ENCODE peak calls at places on chromosomes 5 and 9, in six cellular contexts. M is OCI-LY7; A is heart left ventricle; U is CD8-positive, alpha-beta T cell; G is astrocyte of the spinal cord; R is left ventricle myocardium inferior. F is an unnamed sample.

GRCh38 chr9:124621371-124622328 is 114.5 kb upstream of the NR5A1 start:
- DNase-seq in M (no peak), A (no peak), U (no peak), G (peak; percentile 71), R (no peak), F (no peak)

GRCh38 chr9:120894404-120895226 is 17.6 kb upstream of the PHF19 start:
- DNase-seq in R (peak; percentile 61), A (peak; percentile 80), M (no peak), U (no peak), G (no peak), F (no peak)

GRCh38 chr5:59893436-59894227 is at the start of gene PDE4D:
- DNase-seq in R (peak; percentile 43), A (peak; percentile 70), M (no peak), U (no peak), G (peak; percentile 72), F (peak; percentile 44)

GRCh38 chr5:66440202-66440680 is 156.0 kb upstream of the MAST4 start:
- DNase-seq in U (no peak), A (no peak), G (peak; percentile 23), R (peak; percentile 22), M (no peak), F (no peak)

GRCh38 chr5:138128344-138128743 is 10.9 kb downstream of the NME5 start:
- DNase-seq in A (no peak), G (no peak), M (no peak), R (no peak), U (no peak), F (no peak)

GRCh38 chr5:36723921-36724320 is 117.5 kb downstream of the SLC1A3 start:
- DNase-seq in G (no peak), R (no peak), U (no peak), A (no peak), M (peak; percentile 42), F (no peak)

GRCh38 chr5:448061-448765 is 5.2 kb downstream of the EXOC3 start:
- DNase-seq in A (peak; percentile 81), U (no peak), M (no peak), G (no peak), R (peak; percentile 55), F (no peak)

GRCh38 chr9:21750021-21750735 is 52.3 kb upstream of the MTAP start:
- DNase-seq in R (no peak), M (no peak), A (no peak), U (no peak), G (peak; percentile 76), F (no peak)

GRCh38 chr5:114427204-114427603 is 65.3 kb downstream of the KCNN2 start:
- DNase-seq in G (no peak), M (no peak), A (no peak), U (no peak), R (no peak), F (no peak)

GRCh38 chr9:113274474-113275146 is 762 bp downstream of the CDC26 start:
- DNase-seq in A (no peak), G (peak; percentile 67), M (peak; percentile 78), R (no peak), U (peak; percentile 34), F (no peak)

GRCh38 chr9:95055851-95056551 is 261.5 kb downstream of the FANCC start:
- DNase-seq in R (no peak), M (no peak), A (no peak), U (no peak), G (peak; percentile 65), F (no peak)

GRCh38 chr5:150764530-150764929 is 5.7 kb upstream of the DCTN4 start:
- DNase-seq in G (no peak), A (no peak), U (no peak), M (no peak), R (no peak), F (no peak)

GRCh38 chr5:106393276-106393675 is 1277.5 kb downstream of the EFNA5 start:
- DNase-seq in R (no peak), G (no peak), M (no peak), U (no peak), A (no peak), F (no peak)

GRCh38 chr9:86637515-86637914 is 283.3 kb upstream of the TUT7 start:
- DNase-seq in M (peak; percentile 4), U (no peak), G (peak; percentile 66), A (no peak), R (peak; percentile 16), F (no peak)

DNA sequence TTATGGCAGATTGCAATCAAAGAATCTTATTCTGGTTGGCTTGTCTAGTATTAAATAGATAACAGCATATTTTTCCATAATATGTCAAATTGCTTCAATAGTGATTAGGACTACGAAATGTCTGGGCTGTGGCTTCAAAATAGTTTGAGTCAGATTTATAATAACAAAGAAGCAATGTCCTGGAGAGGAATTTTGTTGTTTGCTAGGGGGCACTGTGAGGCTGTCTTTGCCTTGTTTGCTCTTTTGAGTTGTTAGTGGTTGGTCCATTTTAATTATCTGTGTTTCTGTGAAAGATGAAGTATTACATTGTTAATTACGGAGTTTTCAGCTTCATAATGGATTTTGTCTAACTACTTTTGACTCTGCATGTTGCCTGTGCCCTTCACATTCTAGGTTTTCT is 713.6 kb downstream of the TLE4 start:
- DNase-seq in G (peak; percentile 12), M (no peak), A (no peak), U (no peak), R (no peak), F (no peak)
- TF ChIP-seq CTCF in G (peak; percentile 35), M (peak; percentile 38), A (peak; percentile 9), U (no peak), R (peak; percentile 31), F (peak; percentile 43)

DNA sequence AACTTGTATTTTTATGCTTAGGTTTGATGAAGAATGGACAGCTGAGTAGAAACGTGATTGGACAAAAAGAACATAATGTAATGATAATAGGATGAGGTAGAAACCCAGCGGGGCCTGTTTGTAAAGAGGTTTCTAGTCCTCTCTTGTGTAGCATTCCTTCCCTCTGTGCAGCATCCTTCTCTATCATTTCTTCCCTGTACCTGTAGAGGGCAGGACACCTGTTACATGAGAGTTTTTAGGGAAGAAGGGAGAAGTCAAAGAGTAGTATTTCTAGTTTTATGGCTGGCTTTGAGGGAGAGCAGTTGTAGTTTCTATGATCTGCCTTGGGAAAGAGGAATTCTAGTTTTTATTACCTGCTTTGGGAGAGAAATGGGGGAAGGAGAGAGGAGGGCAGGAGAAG is 162.1 kb upstream of the FST start:
- DNase-seq in U (no peak), A (no peak), G (no peak), M (no peak), R (no peak), F (no peak)
- TF ChIP-seq CTCF in U (no peak), A (no peak), G (peak; percentile 14), M (peak; percentile 44), R (no peak), F (no peak)

DNA sequence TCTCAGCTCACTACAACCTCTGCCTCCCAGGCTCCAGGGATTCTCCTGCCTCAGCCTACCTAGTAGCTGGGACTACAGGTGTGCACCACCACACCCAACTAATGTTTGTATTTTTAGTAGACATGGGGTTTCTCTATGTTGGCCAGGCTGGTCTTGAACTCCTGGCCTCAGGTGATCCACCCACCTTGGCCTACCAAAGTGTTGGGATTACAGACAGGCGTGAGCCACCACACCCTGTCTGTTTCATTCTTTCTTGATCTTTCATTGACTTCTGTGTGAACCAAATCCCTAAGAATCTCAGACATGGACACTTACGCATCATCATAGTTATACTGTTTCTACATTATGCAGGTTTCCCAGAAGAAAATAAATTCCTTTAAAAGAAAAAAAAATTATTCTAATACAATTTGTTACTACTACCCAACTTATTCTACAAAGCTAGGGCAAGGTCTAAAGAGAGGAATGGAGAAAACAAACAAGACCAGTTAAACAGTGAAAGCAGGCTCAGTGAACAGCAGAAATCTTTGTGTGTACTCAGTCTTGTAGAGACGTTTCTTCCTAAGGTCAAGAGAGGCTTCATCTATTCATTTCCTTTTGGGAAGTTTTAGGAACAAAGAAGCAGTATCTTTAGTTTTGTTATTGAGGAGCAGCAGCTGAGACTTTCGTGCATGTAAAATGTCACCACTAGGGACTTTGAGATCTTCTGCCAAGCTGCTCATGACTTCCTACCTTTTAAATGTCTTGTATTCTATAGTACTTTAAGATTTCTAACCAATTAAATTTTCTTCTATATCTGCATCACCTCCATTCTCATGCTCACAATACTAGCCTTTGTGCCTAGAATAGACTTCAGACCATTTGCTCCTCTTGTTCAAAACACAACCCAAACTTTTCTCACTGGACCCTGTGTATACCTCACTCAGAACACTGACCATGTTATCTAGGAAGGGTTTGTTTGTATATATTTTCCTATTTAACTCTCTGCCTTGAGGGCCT is 5.6 kb upstream of the HMGCR start:
- DNase-seq in A (no peak), M (peak; percentile 8), R (no peak), G (no peak), U (no peak), F (no peak)
- TF ChIP-seq CTCF in A (no peak), M (peak; percentile 57), R (no peak), G (no peak), U (no peak), F (no peak)

DNA sequence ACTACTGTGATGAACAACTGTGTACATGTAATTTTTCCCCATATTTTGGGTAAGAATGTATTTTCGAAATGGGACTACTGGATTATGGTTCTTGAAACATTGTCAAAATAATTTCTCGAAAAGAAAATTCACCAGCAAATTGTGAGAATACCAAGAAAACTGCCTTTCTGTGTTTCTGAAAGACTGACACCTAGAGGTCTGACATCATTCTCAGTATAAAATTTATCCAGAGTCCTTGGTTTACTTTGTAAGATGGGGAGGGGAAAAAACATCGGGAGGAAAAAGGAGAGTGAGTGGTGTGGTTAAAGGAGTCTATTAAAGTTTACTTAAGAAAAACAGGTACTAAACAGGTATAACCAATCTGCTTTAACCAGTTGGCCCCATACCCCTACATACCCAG is 149.2 kb downstream of the CEP120 start:
- DNase-seq in A (no peak), G (no peak), U (no peak), M (no peak), R (no peak), F (no peak)
- TF ChIP-seq CTCF in A (no peak), G (peak; percentile 9), U (no peak), M (no peak), R (peak; percentile 54), F (no peak)

DNA sequence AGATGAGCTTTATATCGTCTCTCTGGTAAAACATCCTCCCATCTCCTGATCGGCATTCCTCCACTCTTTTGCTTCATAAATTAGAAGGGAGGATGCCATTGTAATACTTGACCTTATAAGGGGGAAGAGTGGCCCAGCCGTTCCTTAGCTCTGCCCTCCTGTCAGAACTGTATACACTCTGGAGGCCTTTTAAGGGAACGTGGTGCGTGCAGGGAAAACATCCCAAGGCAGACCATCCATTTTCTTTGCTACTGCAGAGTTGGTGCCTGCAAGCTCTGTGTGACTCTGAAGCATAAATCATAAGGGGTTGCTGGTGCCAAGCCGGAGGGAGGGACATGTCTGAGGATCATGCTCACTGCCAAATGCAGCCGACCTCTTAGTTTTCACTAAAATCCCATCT is 90.4 kb downstream of the PGM5 start:
- DNase-seq in M (no peak), G (no peak), R (no peak), A (no peak), U (no peak), F (no peak)
- TF ChIP-seq CTCF in M (no peak), G (no peak), R (no peak), A (no peak), U (no peak), F (no peak)

F was measured in D721Med.